ENCODE peak calls at places on chromosomes 6 and 20, in seven cellular contexts. M is breast epithelium; J is EL; P is Caco-2; R is cardiac fibroblast; U is dorsolateral prefrontal cortex; G is effector CD4-positive, alpha-beta T cell. V is an unnamed sample.

GRCh38 chr6:11374036-11375010 is 141.9 kb upstream of the NEDD9 start:
- DNase-seq in M (no peak), J (no peak), P (no peak), R (no peak), U (no peak), G (no peak), V (no peak)

GRCh38 chr20:48599748-48600469 is 227.9 kb downstream of the PREX1 start:
- DNase-seq in M (no peak), J (no peak), P (no peak), R (no peak), U (peak), G (no peak), V (no peak)

GRCh38 chr6:50185006-50185405 is 135.3 kb upstream of the DEFB112 start:
- DNase-seq in M (no peak), J (peak), P (peak), R (no peak), U (no peak), G (no peak), V (peak)

GRCh38 chr6:137878810-137879285 is 11.8 kb downstream of the TNFAIP3 start:
- DNase-seq in M (peak), J (no peak), P (no peak), R (no peak), U (no peak), G (peak), V (no peak)

GRCh38 chr6:25717856-25718740 is 36.4 kb upstream of the SLC17A4 start:
- DNase-seq in M (no peak), J (peak), P (peak), R (peak), U (no peak), G (no peak), V (peak)

GRCh38 chr20:61839223-61839911 is 226.3 kb downstream of the TAF4 start:
- DNase-seq in M (no peak), J (no peak), P (no peak), R (no peak), U (no peak), G (no peak), V (no peak)

GRCh38 chr6:144895890-144896289 is 610.8 kb downstream of the UTRN start:
- DNase-seq in M (no peak), J (no peak), P (no peak), R (no peak), U (no peak), G (no peak), V (no peak)

GRCh38 chr20:33684533-33685327 is 1.5 kb downstream of the E2F1 start:
- DNase-seq in M (no peak), J (no peak), P (no peak), R (no peak), U (no peak), G (no peak), V (no peak)

GRCh38 chr6:169487579-169488205 is 214.1 kb downstream of the WDR27 start:
- DNase-seq in M (no peak), J (peak), P (no peak), R (peak), U (no peak), G (no peak), V (no peak)

GRCh38 chr6:15842718-15843117 is 179.9 kb upstream of the DTNBP1 start:
- DNase-seq in M (no peak), J (peak), P (no peak), R (peak), U (no peak), G (no peak), V (no peak)

GRCh38 chr20:45911486-45912343 is at the start of gene PLTP:
- DNase-seq in M (peak), J (peak), P (peak), R (peak), U (no peak), G (peak), V (peak)

GRCh38 chr6:65116326-65116725 is 590.7 kb downstream of the EYS start:
- DNase-seq in M (no peak), J (no peak), P (no peak), R (no peak), U (no peak), G (no peak), V (no peak)

GRCh38 chr6:25490018-25490865 is 161.8 kb upstream of the SCGN start:
- DNase-seq in M (peak), J (peak), P (peak), R (peak), U (peak), G (peak), V (peak)

GRCh38 chr6:127391019-127391974 is 47.9 kb upstream of the ECHDC1 start:
- DNase-seq in M (no peak), J (no peak), P (no peak), R (no peak), U (no peak), G (no peak), V (no peak)

GRCh38 chr20:3227936-3228749 is 10.8 kb downstream of the SLC4A11 start:
- DNase-seq in M (no peak), J (no peak), P (no peak), R (no peak), U (no peak), G (no peak), V (no peak)

GRCh38 chr6:28965706-28966105 is 39.4 kb downstream of the ZNF311 start:
- DNase-seq in M (no peak), J (no peak), P (no peak), R (no peak), U (no peak), G (no peak), V (no peak)

GRCh38 chr6:129206761-129207330 is 323.9 kb downstream of the LAMA2 start:
- DNase-seq in M (no peak), J (no peak), P (no peak), R (no peak), U (no peak), G (no peak), V (no peak)

GRCh38 chr6:30443657-30444450 is 45.5 kb upstream of the HLA-E start:
- DNase-seq in M (no peak), J (peak), P (no peak), R (no peak), U (no peak), G (no peak), V (no peak)

GRCh38 chr20:62978559-62978938 is 26.0 kb downstream of the SLC17A9 start:
- DNase-seq in M (no peak), J (no peak), P (no peak), R (no peak), U (no peak), G (no peak), V (no peak)